ENCODE peak calls at places on chromosomes 1 and 21, in five cellular contexts. V is IMR-90, Y is body of pancreas, H is endothelial cell of umbilical vein, S is suprapubic skin. F is an unnamed sample.

GRCh38 chr1:83641206-83641658 is 357.7 kb downstream of the TTLL7 start:
- DNase-seq in Y (no peak), H (no peak), S (no peak), V (no peak), F (no peak)

GRCh38 chr1:229887043-229887822 is 179.8 kb upstream of the GALNT2 start:
- DNase-seq in V (no peak), H (no peak), S (no peak), Y (peak; percentile 82), F (peak; percentile 84)

GRCh38 chr1:64549464-64550239 is 79.7 kb downstream of the CACHD1 start:
- DNase-seq in V (no peak), H (no peak), S (no peak), Y (no peak), F (no peak)

GRCh38 chr21:45572231-45572630 is 30.0 kb upstream of the SLC19A1 start:
- DNase-seq in H (no peak), Y (no peak), S (peak; percentile 37), V (no peak), F (no peak)

GRCh38 chr1:35535243-35535642 is 22.0 kb downstream of the KIAA0319L start:
- DNase-seq in Y (no peak), V (peak; percentile 7), S (no peak), H (no peak), F (no peak)

GRCh38 chr1:193806079-193807048 is 620.0 kb upstream of the B3GALT2 start:
- DNase-seq in Y (no peak), S (no peak), H (no peak), V (peak; percentile 38), F (no peak)

GRCh38 chr1:22711591-22712501 is 1.2 kb downstream of the EPHB2 start:
- DNase-seq in H (peak; percentile 48), Y (peak; percentile 37), S (no peak), V (peak; percentile 39), F (no peak)

GRCh38 chr1:98374098-98374497 is 287.4 kb upstream of the SNX7 start:
- DNase-seq in H (no peak), V (no peak), S (no peak), Y (no peak), F (no peak)

GRCh38 chr1:205782627-205783470 is 7.6 kb upstream of the RAB29 start:
- DNase-seq in S (no peak), Y (no peak), H (no peak), V (no peak), F (no peak)

GRCh38 chr1:81801032-81801833 is 499 bp downstream of the ADGRL2 start:
- DNase-seq in Y (peak; percentile 84), V (peak; percentile 88), H (peak; percentile 91), S (peak; percentile 82), F (peak; percentile 86)

GRCh38 chr1:28091043-28091781 is 2.8 kb upstream of the EYA3 start:
- DNase-seq in S (no peak), Y (peak; percentile 86), H (peak; percentile 81), V (peak; percentile 72), F (peak; percentile 65)

GRCh38 chr1:28086651-28087050 is 1.8 kb downstream of the EYA3 start:
- DNase-seq in S (no peak), H (no peak), V (no peak), Y (no peak), F (no peak)

GRCh38 chr1:28087614-28088167 is 719 bp downstream of the EYA3 start:
- DNase-seq in H (peak; percentile 68), S (no peak), V (peak; percentile 27), Y (no peak), F (no peak)

GRCh38 chr1:28085129-28085528 is 3.3 kb downstream of the EYA3 start:
- DNase-seq in V (no peak), S (no peak), H (no peak), Y (no peak), F (no peak)

GRCh38 chr1:28088168-28088961 is at the start of gene EYA3:
- DNase-seq in H (peak; percentile 100), S (peak; percentile 98), Y (peak; percentile 100), V (peak; percentile 98), F (peak; percentile 99)
- TF ChIP-seq POLR2A in H (peak; percentile 96), S (no peak), Y (peak; percentile 74), V (peak; percentile 65), F (peak; percentile 58)

GRCh38 chr1:173424786-173425407 is 52.2 kb upstream of the PRDX6 start:
- DNase-seq in V (peak; percentile 8), S (no peak), Y (no peak), H (no peak), F (no peak)
- H3K27ac ChIP-seq in V (no peak overlapping the region), S (no peak overlapping the region), Y (no peak overlapping the region), H (no peak overlapping the region), F (no peak overlapping the region)

DNA sequence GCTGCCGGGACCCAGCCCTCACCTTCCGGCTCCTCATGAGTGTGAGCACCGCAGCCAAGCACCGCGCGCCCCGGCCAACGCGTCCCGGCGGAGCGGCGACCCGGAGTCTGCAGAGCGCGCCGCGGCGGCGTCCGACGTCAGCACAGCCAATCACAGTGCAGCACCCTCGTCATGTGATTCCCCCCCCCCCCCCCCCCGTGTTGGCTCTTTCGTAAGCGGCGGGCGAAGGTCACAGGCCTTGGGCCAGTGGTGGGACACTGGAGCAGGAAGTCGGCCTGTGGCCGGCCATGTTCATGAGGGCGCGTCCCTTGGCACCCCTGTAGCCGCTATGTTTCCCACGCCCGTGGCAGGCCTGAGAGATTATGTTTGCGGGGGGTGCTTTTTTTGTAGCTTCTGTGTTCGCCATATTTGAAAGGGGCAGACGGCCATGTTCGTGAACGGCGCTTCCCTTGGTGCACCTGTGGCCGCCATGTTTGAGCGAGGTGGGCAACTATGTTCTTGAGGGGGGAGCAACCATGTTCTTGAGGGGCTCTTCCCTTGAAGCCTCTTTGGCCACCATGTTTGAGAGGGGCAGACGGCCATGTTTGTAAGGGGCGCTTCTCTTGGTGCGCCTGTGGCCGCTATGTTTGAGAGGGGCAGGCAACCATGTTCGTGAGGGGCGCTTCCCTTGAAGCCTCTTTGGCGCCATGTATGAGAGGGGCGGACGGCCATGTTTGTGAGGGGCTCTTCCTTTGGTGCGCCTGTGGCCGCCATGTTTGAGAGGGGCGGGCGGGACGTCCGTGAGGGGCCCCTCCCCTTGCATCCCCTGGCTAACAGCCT is at the start of gene C1orf174:
- DNase-seq in Y (peak; percentile 95), H (peak; percentile 99), V (peak; percentile 98), S (peak; percentile 97), F (peak; percentile 93)
- TF ChIP-seq POLR2A in Y (peak; percentile 71), H (peak; percentile 68), V (peak; percentile 44), S (no peak), F (peak; percentile 71)

GRCh38 chr1:67711150-67711849 is 26.3 kb downstream of the GADD45A start:
- DNase-seq in Y (no peak), H (no peak), S (no peak), V (no peak), F (no peak)
- H3K27ac ChIP-seq in Y (no peak overlapping the region), H (peak overlapping the region; percentile 74), S (no peak overlapping the region), V (no peak overlapping the region), F (no peak overlapping the region)